ENCODE peak calls at places on chromosomes 11 and 22, in five cellular contexts. One of them, this sample, is unnamed.
A peak's percentile ranks its signal among the peaks of the same experiment; 100 is the strongest.

GRCh38 chr11:2100361-2101170 is 38.6 kb downstream of the IGF2 start:
- DNase-seq in A549: no peak
- DNase-seq in heart left ventricle: peak; percentile 76
- DNase-seq in mammary epithelial cell: no peak
- DNase-seq in MM.1S: no peak
- DNase-seq in this sample: no peak

GRCh38 chr11:82398300-82398815 is 335.3 kb downstream of the FAM181B start:
- DNase-seq in A549: no peak
- DNase-seq in heart left ventricle: no peak
- DNase-seq in mammary epithelial cell: no peak
- DNase-seq in MM.1S: no peak
- DNase-seq in this sample: no peak

GRCh38 chr11:15536438-15536837 is 421.7 kb downstream of the INSC start:
- DNase-seq in A549: no peak
- DNase-seq in heart left ventricle: no peak
- DNase-seq in mammary epithelial cell: no peak
- DNase-seq in MM.1S: no peak
- DNase-seq in this sample: no peak

GRCh38 chr22:29339381-29340235 is 24.1 kb upstream of the RASL10A start:
- DNase-seq in A549: no peak
- DNase-seq in heart left ventricle: no peak
- DNase-seq in mammary epithelial cell: peak; percentile 86
- DNase-seq in MM.1S: no peak
- DNase-seq in this sample: no peak

GRCh38 chr11:93715797-93716396 is 25.4 kb downstream of the TAF1D start:
- DNase-seq in A549: no peak
- DNase-seq in heart left ventricle: no peak
- DNase-seq in mammary epithelial cell: no peak
- DNase-seq in MM.1S: no peak
- DNase-seq in this sample: no peak

GRCh38 chr11:27294654-27295053 is 68.4 kb downstream of the CCDC34 start:
- DNase-seq in A549: no peak
- DNase-seq in heart left ventricle: no peak
- DNase-seq in mammary epithelial cell: no peak
- DNase-seq in MM.1S: no peak
- DNase-seq in this sample: no peak

GRCh38 chr11:12164061-12165014 is 53.9 kb downstream of the MICAL2 start:
- DNase-seq in A549: peak; percentile 46
- DNase-seq in heart left ventricle: peak; percentile 26
- DNase-seq in mammary epithelial cell: peak; percentile 99
- DNase-seq in MM.1S: no peak
- DNase-seq in this sample: no peak

GRCh38 chr22:45225732-45226560 is 14.7 kb downstream of the KIAA0930 start:
- DNase-seq in A549: no peak
- DNase-seq in heart left ventricle: no peak
- DNase-seq in mammary epithelial cell: peak; percentile 70
- DNase-seq in MM.1S: no peak
- DNase-seq in this sample: peak; percentile 63

GRCh38 chr22:46421272-46421671 is 85.8 kb downstream of the TRMU start:
- DNase-seq in A549: no peak
- DNase-seq in heart left ventricle: no peak
- DNase-seq in mammary epithelial cell: no peak
- DNase-seq in MM.1S: peak; percentile 87
- DNase-seq in this sample: no peak

GRCh38 chr11:96179905-96180304 is 163.1 kb downstream of the MAML2 start:
- DNase-seq in A549: no peak
- DNase-seq in heart left ventricle: no peak
- DNase-seq in mammary epithelial cell: no peak
- DNase-seq in MM.1S: no peak
- DNase-seq in this sample: no peak

GRCh38 chr11:38824573-38824972 is 2226.5 kb upstream of the RAG2 start:
- DNase-seq in A549: peak; percentile 16
- DNase-seq in heart left ventricle: no peak
- DNase-seq in mammary epithelial cell: peak; percentile 18
- DNase-seq in MM.1S: peak; percentile 15
- DNase-seq in this sample: no peak

GRCh38 chr11:14320020-14320419 is 39.0 kb downstream of the RRAS2 start:
- DNase-seq in A549: no peak
- DNase-seq in heart left ventricle: no peak
- DNase-seq in mammary epithelial cell: no peak
- DNase-seq in MM.1S: peak; percentile 50
- DNase-seq in this sample: no peak

GRCh38 chr11:8206251-8207079 is 37.6 kb upstream of the RIC3 start:
- DNase-seq in A549: no peak
- DNase-seq in heart left ventricle: peak; percentile 47
- DNase-seq in mammary epithelial cell: no peak
- DNase-seq in MM.1S: no peak
- DNase-seq in this sample: no peak

GRCh38 chr11:81420668-81421550 is 1312.8 kb downstream of the FAM181B start:
- DNase-seq in A549: no peak
- DNase-seq in heart left ventricle: no peak
- DNase-seq in mammary epithelial cell: no peak
- DNase-seq in MM.1S: no peak
- DNase-seq in this sample: no peak

GRCh38 chr11:128336203-128336602 is 251.2 kb downstream of the ETS1 start:
- DNase-seq in A549: peak; percentile 41
- DNase-seq in heart left ventricle: peak; percentile 49
- DNase-seq in mammary epithelial cell: no peak
- DNase-seq in MM.1S: no peak
- DNase-seq in this sample: no peak

GRCh38 chr22:19942071-19942885 is 660 bp upstream of the TXNRD2 start:
- DNase-seq in A549: peak; percentile 22
- DNase-seq in heart left ventricle: no peak
- DNase-seq in mammary epithelial cell: no peak
- DNase-seq in MM.1S: peak; percentile 10
- DNase-seq in this sample: peak; percentile 79

GRCh38 chr11:57530596-57531507 is at the start of gene TIMM10:
- DNase-seq in A549: peak; percentile 99
- DNase-seq in heart left ventricle: peak; percentile 95
- DNase-seq in mammary epithelial cell: peak; percentile 99
- DNase-seq in MM.1S: peak; percentile 99
- DNase-seq in this sample: peak; percentile 96

GRCh38 chr11:3609416-3610265 is 32.2 kb downstream of the ART5 start:
- DNase-seq in A549: peak; percentile 47
- DNase-seq in heart left ventricle: no peak
- DNase-seq in mammary epithelial cell: peak; percentile 23
- DNase-seq in MM.1S: peak; percentile 40
- DNase-seq in this sample: no peak

GRCh38 chr11:2772544-2773031 is 72.8 kb upstream of the KCNQ1OT1 start:
- DNase-seq in A549: no peak
- DNase-seq in heart left ventricle: peak; percentile 12
- DNase-seq in mammary epithelial cell: peak; percentile 86
- DNase-seq in MM.1S: peak; percentile 94
- DNase-seq in this sample: no peak

GRCh38 chr22:38872831-38873248 is 824 bp upstream of the CBX6 start:
- DNase-seq in A549: peak; percentile 37
- DNase-seq in heart left ventricle: peak; percentile 79
- DNase-seq in mammary epithelial cell: no peak
- DNase-seq in MM.1S: no peak
- DNase-seq in this sample: peak; percentile 89

GRCh38 chr22:38874529-38875222 is 2.7 kb upstream of the CBX6 start:
- DNase-seq in A549: no peak
- DNase-seq in heart left ventricle: no peak
- DNase-seq in mammary epithelial cell: no peak
- DNase-seq in MM.1S: no peak
- DNase-seq in this sample: no peak

GRCh38 chr22:38871360-38872171 is 450 bp downstream of the CBX6 start:
- DNase-seq in A549: peak; percentile 19
- DNase-seq in heart left ventricle: no peak
- DNase-seq in mammary epithelial cell: peak; percentile 25
- DNase-seq in MM.1S: peak; percentile 33
- DNase-seq in this sample: peak; percentile 84

GRCh38 chr22:38872172-38872830 is at the start of gene CBX6:
- DNase-seq in A549: peak; percentile 91
- DNase-seq in heart left ventricle: peak; percentile 97
- DNase-seq in mammary epithelial cell: peak; percentile 81
- DNase-seq in MM.1S: peak; percentile 94
- DNase-seq in this sample: peak; percentile 98

GRCh38 chr22:38873469-38874411 is 1.7 kb upstream of the CBX6 start:
- DNase-seq in A549: no peak
- DNase-seq in heart left ventricle: no peak
- DNase-seq in mammary epithelial cell: peak; percentile 94
- DNase-seq in MM.1S: peak; percentile 88
- DNase-seq in this sample: no peak
- H3K27ac ChIP-seq in A549: peak overlapping the region; percentile 99
- H3K27ac ChIP-seq in heart left ventricle: peak overlapping the region; percentile 99
- H3K27ac ChIP-seq in mammary epithelial cell: no peak overlapping the region
- H3K27ac ChIP-seq in MM.1S: peak overlapping the region; percentile 88
- H3K27ac ChIP-seq in this sample: peak overlapping the region; percentile 89

GRCh38 chr11:132493786-132494185 is 1038.5 kb downstream of the OPCML start:
- DNase-seq in A549: no peak
- DNase-seq in heart left ventricle: no peak
- DNase-seq in mammary epithelial cell: no peak
- DNase-seq in MM.1S: no peak
- DNase-seq in this sample: no peak
- H3K9me3 ChIP-seq in A549: no peaks in the 10 kb centered on the region
- H3K9me3 ChIP-seq in heart left ventricle: no peaks in the 10 kb centered on the region
- H3K9me3 ChIP-seq in mammary epithelial cell: no peaks in the 10 kb centered on the region
- H3K9me3 ChIP-seq in MM.1S: no peaks in the 10 kb centered on the region
- H3K9me3 ChIP-seq in this sample: no peaks in the 10 kb centered on the region

GRCh38 chr22:42361523-42361922 is 70.7 kb downstream of the NFAM1 start:
- DNase-seq in A549: no peak
- DNase-seq in heart left ventricle: no peak
- DNase-seq in mammary epithelial cell: no peak
- DNase-seq in MM.1S: no peak
- DNase-seq in this sample: no peak
- H3K27ac ChIP-seq in A549: no peak overlapping the region
- H3K27ac ChIP-seq in heart left ventricle: no peak overlapping the region
- H3K27ac ChIP-seq in mammary epithelial cell: no peak overlapping the region
- H3K27ac ChIP-seq in MM.1S: no peak overlapping the region
- H3K27ac ChIP-seq in this sample: no peak overlapping the region

GRCh38 chr11:70788247-70789022 is 390.1 kb downstream of the CTTN start:
- DNase-seq in A549: peak; percentile 74
- DNase-seq in heart left ventricle: no peak
- DNase-seq in mammary epithelial cell: peak; percentile 79
- DNase-seq in MM.1S: no peak
- DNase-seq in this sample: no peak
- H3K9me3 ChIP-seq in A549: peaks cover 19% of the 10 kb centered on the region
- H3K9me3 ChIP-seq in heart left ventricle: peaks cover 4% of the 10 kb centered on the region
- H3K9me3 ChIP-seq in mammary epithelial cell: no peaks in the 10 kb centered on the region
- H3K9me3 ChIP-seq in MM.1S: no peaks in the 10 kb centered on the region
- H3K9me3 ChIP-seq in this sample: no peaks in the 10 kb centered on the region

DNA sequence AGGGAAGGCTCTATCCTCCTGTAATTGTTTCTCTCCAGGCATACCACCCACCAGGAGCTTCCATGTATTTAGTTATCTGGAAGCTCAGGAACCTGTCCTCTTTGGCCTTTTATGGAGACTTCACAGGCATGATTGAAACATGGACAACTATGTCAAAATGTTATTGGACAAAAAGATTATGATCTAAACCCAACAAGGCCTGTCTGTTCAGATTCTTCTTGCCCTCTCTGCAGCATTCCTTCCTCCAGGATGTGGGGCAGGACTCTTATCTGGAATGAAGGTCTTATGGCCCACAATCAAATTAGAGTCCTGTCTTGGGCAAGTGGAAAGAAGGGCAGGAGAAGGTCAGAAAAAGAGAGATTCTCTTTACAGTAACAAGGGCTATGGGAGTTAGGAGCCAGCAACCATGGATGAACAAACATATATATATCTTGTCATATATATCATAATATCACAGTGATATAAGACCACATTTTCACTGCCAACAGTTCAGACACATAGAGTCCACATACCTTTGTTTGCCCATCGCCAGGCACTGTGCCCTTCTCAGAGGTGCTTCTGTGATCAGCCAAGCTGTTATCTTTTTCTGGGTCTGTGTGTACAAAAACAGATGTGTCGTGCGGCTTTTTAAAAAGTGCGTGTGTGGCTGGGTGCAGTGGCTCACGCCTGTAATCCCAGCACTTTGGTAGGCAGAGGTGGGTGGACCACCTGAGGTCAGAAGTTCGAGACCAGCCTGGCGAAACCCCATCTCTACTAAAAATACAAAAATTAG is 42.5 kb upstream of the SUSD2 start:
- DNase-seq in A549: no peak
- DNase-seq in heart left ventricle: no peak
- DNase-seq in mammary epithelial cell: no peak
- DNase-seq in MM.1S: no peak
- DNase-seq in this sample: no peak
- H3K27ac ChIP-seq in A549: no peak overlapping the region
- H3K27ac ChIP-seq in heart left ventricle: peak overlapping the region; percentile 9
- H3K27ac ChIP-seq in mammary epithelial cell: no peak overlapping the region
- H3K27ac ChIP-seq in MM.1S: no peak overlapping the region
- H3K27ac ChIP-seq in this sample: no peak overlapping the region

GRCh38 chr22:49540084-49540483 is 287.6 kb downstream of the BRD1 start:
- DNase-seq in A549: no peak
- DNase-seq in heart left ventricle: no peak
- DNase-seq in mammary epithelial cell: no peak
- DNase-seq in MM.1S: no peak
- DNase-seq in this sample: no peak
- H3K9me3 ChIP-seq in A549: no peaks in the 10 kb centered on the region
- H3K9me3 ChIP-seq in heart left ventricle: no peaks in the 10 kb centered on the region
- H3K9me3 ChIP-seq in mammary epithelial cell: peaks cover 25% of the 10 kb centered on the region
- H3K9me3 ChIP-seq in MM.1S: no peaks in the 10 kb centered on the region
- H3K9me3 ChIP-seq in this sample: no peaks in the 10 kb centered on the region

DNA sequence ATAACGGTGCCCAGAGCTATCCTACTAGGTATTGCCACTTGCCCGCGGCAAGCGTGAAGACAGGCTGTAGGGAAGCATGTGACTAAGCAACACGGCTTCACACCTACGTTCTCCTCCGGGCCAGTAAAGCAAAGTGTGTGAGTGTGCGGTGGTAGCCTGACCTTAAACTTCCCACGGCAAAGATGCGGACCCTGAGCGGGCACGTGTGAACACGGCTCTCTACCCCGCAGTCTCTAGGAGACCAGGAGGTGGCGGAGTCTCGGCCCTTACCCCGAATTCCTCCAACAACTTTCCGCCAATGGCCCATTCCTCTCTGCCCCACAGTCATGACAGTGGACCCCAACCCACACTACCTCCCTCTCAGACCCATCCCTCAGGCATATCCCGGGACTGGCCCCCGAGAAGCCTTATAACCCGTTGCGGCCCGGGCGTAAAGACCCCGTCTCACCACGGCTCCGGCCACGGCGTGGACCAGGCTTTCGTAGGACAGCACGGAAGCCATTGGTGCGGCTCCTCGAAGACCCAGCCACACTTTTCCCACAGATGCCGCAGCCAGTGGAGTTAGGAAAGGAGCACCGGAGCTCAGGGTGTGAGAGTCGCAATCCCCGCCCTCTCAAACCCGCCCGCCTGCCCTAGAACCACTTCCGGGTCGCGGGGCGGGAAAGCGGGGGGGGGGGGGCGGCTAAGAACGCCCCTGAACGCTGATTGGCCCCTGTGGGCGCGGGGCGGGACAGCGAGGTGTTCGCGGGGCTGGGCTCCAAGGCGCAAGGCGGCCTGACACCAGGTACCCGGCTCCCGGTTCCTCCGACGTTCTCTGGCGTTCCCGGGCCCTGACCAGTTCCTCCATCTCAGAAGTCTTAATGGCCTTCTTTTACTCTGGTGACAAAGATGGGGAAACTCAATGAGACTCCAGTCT is at the start of gene SLC25A17:
- DNase-seq in A549: peak; percentile 82
- DNase-seq in heart left ventricle: peak; percentile 94
- DNase-seq in mammary epithelial cell: peak; percentile 83
- DNase-seq in MM.1S: peak; percentile 91
- DNase-seq in this sample: peak; percentile 91
- H3K27ac ChIP-seq in A549: peak within 1 kb of the TSS; percentile 92
- H3K27ac ChIP-seq in heart left ventricle: peak within 1 kb of the TSS; percentile 80
- H3K27ac ChIP-seq in mammary epithelial cell: peak within 1 kb of the TSS; percentile 56
- H3K27ac ChIP-seq in MM.1S: peak within 1 kb of the TSS; percentile 66
- H3K27ac ChIP-seq in this sample: peak within 1 kb of the TSS; percentile 77